ENCODE peak calls at places on chromosome 14, in eight cellular contexts. One of them, this sample, is unnamed.

GRCh38 chr14:103908580-103908979 is 19.7 kb upstream of the TDRD9 start:
- DNase-seq in HFF-Myc: no peak
- DNase-seq in stimulated activated CD8-positive, alpha-beta memory T cell treated with anti-CD3 and anti-CD28 coated beads, Interleukin-7, amount 100 ng/mL, for 1 hour: no peak
- DNase-seq in stimulated activated CD4-positive, alpha-beta T cell treated with anti-CD3 and anti-CD28 coated beads, Interleukin-1b, Interleukin-23, amount 100 ng/mL, for 1 hour: no peak
- DNase-seq in activated T-helper 1 cell treated with anti-CD3 and anti-CD28 coated beads, Interleukin-12 subunit alpha, Interleukin-12 subunit beta, Interleukin-2, Interleukin-4 antibody, amounts not matched to agents 30 ng/mL and 10 ng/mL and 1 ng/mL, durations not matched to agents 14 hours and 24 hours and 36 hours: no peak
- DNase-seq in aorta: no peak
- DNase-seq in B cell: no peak
- DNase-seq in ELF-1: no peak
- DNase-seq in this sample: no peak

GRCh38 chr14:39169541-39169900 is 612 bp downstream of the TRAPPC6B start:
- DNase-seq in HFF-Myc: no peak
- DNase-seq in stimulated activated CD8-positive, alpha-beta memory T cell treated with anti-CD3 and anti-CD28 coated beads, Interleukin-7, amount 100 ng/mL, for 1 hour: no peak
- DNase-seq in stimulated activated CD4-positive, alpha-beta T cell treated with anti-CD3 and anti-CD28 coated beads, Interleukin-1b, Interleukin-23, amount 100 ng/mL, for 1 hour: no peak
- DNase-seq in activated T-helper 1 cell treated with anti-CD3 and anti-CD28 coated beads, Interleukin-12 subunit alpha, Interleukin-12 subunit beta, Interleukin-2, Interleukin-4 antibody, amounts not matched to agents 30 ng/mL and 10 ng/mL and 1 ng/mL, durations not matched to agents 14 hours and 24 hours and 36 hours: no peak
- DNase-seq in aorta: no peak
- DNase-seq in B cell: no peak
- DNase-seq in ELF-1: no peak
- DNase-seq in this sample: no peak

GRCh38 chr14:57380935-57381334 is 9.5 kb upstream of the NAA30 start:
- DNase-seq in HFF-Myc: no peak
- DNase-seq in stimulated activated CD8-positive, alpha-beta memory T cell treated with anti-CD3 and anti-CD28 coated beads, Interleukin-7, amount 100 ng/mL, for 1 hour: no peak
- DNase-seq in stimulated activated CD4-positive, alpha-beta T cell treated with anti-CD3 and anti-CD28 coated beads, Interleukin-1b, Interleukin-23, amount 100 ng/mL, for 1 hour: no peak
- DNase-seq in activated T-helper 1 cell treated with anti-CD3 and anti-CD28 coated beads, Interleukin-12 subunit alpha, Interleukin-12 subunit beta, Interleukin-2, Interleukin-4 antibody, amounts not matched to agents 30 ng/mL and 10 ng/mL and 1 ng/mL, durations not matched to agents 14 hours and 24 hours and 36 hours: no peak
- DNase-seq in aorta: no peak
- DNase-seq in B cell: no peak
- DNase-seq in ELF-1: no peak
- DNase-seq in this sample: no peak

GRCh38 chr14:97219356-97220017 is 422.3 kb downstream of the VRK1 start:
- DNase-seq in HFF-Myc: no peak
- DNase-seq in stimulated activated CD8-positive, alpha-beta memory T cell treated with anti-CD3 and anti-CD28 coated beads, Interleukin-7, amount 100 ng/mL, for 1 hour: no peak
- DNase-seq in stimulated activated CD4-positive, alpha-beta T cell treated with anti-CD3 and anti-CD28 coated beads, Interleukin-1b, Interleukin-23, amount 100 ng/mL, for 1 hour: no peak
- DNase-seq in activated T-helper 1 cell treated with anti-CD3 and anti-CD28 coated beads, Interleukin-12 subunit alpha, Interleukin-12 subunit beta, Interleukin-2, Interleukin-4 antibody, amounts not matched to agents 30 ng/mL and 10 ng/mL and 1 ng/mL, durations not matched to agents 14 hours and 24 hours and 36 hours: no peak
- DNase-seq in aorta: no peak
- DNase-seq in B cell: no peak
- DNase-seq in ELF-1: peak; percentile 12
- DNase-seq in this sample: no peak

GRCh38 chr14:92993302-92993701 is 70.4 kb downstream of the CHGA start:
- DNase-seq in HFF-Myc: no peak
- DNase-seq in stimulated activated CD8-positive, alpha-beta memory T cell treated with anti-CD3 and anti-CD28 coated beads, Interleukin-7, amount 100 ng/mL, for 1 hour: no peak
- DNase-seq in stimulated activated CD4-positive, alpha-beta T cell treated with anti-CD3 and anti-CD28 coated beads, Interleukin-1b, Interleukin-23, amount 100 ng/mL, for 1 hour: no peak
- DNase-seq in activated T-helper 1 cell treated with anti-CD3 and anti-CD28 coated beads, Interleukin-12 subunit alpha, Interleukin-12 subunit beta, Interleukin-2, Interleukin-4 antibody, amounts not matched to agents 30 ng/mL and 10 ng/mL and 1 ng/mL, durations not matched to agents 14 hours and 24 hours and 36 hours: no peak
- DNase-seq in aorta: no peak
- DNase-seq in B cell: no peak
- DNase-seq in ELF-1: no peak
- DNase-seq in this sample: no peak

GRCh38 chr14:71764701-71765347 is 167.4 kb upstream of the RGS6 start:
- DNase-seq in HFF-Myc: no peak
- DNase-seq in stimulated activated CD8-positive, alpha-beta memory T cell treated with anti-CD3 and anti-CD28 coated beads, Interleukin-7, amount 100 ng/mL, for 1 hour: no peak
- DNase-seq in stimulated activated CD4-positive, alpha-beta T cell treated with anti-CD3 and anti-CD28 coated beads, Interleukin-1b, Interleukin-23, amount 100 ng/mL, for 1 hour: no peak
- DNase-seq in activated T-helper 1 cell treated with anti-CD3 and anti-CD28 coated beads, Interleukin-12 subunit alpha, Interleukin-12 subunit beta, Interleukin-2, Interleukin-4 antibody, amounts not matched to agents 30 ng/mL and 10 ng/mL and 1 ng/mL, durations not matched to agents 14 hours and 24 hours and 36 hours: no peak
- DNase-seq in aorta: no peak
- DNase-seq in B cell: no peak
- DNase-seq in ELF-1: no peak
- DNase-seq in this sample: no peak

GRCh38 chr14:33754264-33754663 is 196.6 kb downstream of the EGLN3 start:
- DNase-seq in HFF-Myc: no peak
- DNase-seq in stimulated activated CD8-positive, alpha-beta memory T cell treated with anti-CD3 and anti-CD28 coated beads, Interleukin-7, amount 100 ng/mL, for 1 hour: no peak
- DNase-seq in stimulated activated CD4-positive, alpha-beta T cell treated with anti-CD3 and anti-CD28 coated beads, Interleukin-1b, Interleukin-23, amount 100 ng/mL, for 1 hour: no peak
- DNase-seq in activated T-helper 1 cell treated with anti-CD3 and anti-CD28 coated beads, Interleukin-12 subunit alpha, Interleukin-12 subunit beta, Interleukin-2, Interleukin-4 antibody, amounts not matched to agents 30 ng/mL and 10 ng/mL and 1 ng/mL, durations not matched to agents 14 hours and 24 hours and 36 hours: no peak
- DNase-seq in aorta: no peak
- DNase-seq in B cell: no peak
- DNase-seq in ELF-1: peak; percentile 46
- DNase-seq in this sample: no peak

GRCh38 chr14:99679111-99679510 is 5.0 kb upstream of the CYP46A1 start:
- DNase-seq in HFF-Myc: no peak
- DNase-seq in stimulated activated CD8-positive, alpha-beta memory T cell treated with anti-CD3 and anti-CD28 coated beads, Interleukin-7, amount 100 ng/mL, for 1 hour: no peak
- DNase-seq in stimulated activated CD4-positive, alpha-beta T cell treated with anti-CD3 and anti-CD28 coated beads, Interleukin-1b, Interleukin-23, amount 100 ng/mL, for 1 hour: no peak
- DNase-seq in activated T-helper 1 cell treated with anti-CD3 and anti-CD28 coated beads, Interleukin-12 subunit alpha, Interleukin-12 subunit beta, Interleukin-2, Interleukin-4 antibody, amounts not matched to agents 30 ng/mL and 10 ng/mL and 1 ng/mL, durations not matched to agents 14 hours and 24 hours and 36 hours: no peak
- DNase-seq in aorta: peak; percentile 25
- DNase-seq in B cell: no peak
- DNase-seq in ELF-1: no peak
- DNase-seq in this sample: no peak

GRCh38 chr14:105845725-105846309 is 319.4 kb downstream of the TMEM121 start:
- DNase-seq in HFF-Myc: no peak
- DNase-seq in stimulated activated CD8-positive, alpha-beta memory T cell treated with anti-CD3 and anti-CD28 coated beads, Interleukin-7, amount 100 ng/mL, for 1 hour: no peak
- DNase-seq in stimulated activated CD4-positive, alpha-beta T cell treated with anti-CD3 and anti-CD28 coated beads, Interleukin-1b, Interleukin-23, amount 100 ng/mL, for 1 hour: no peak
- DNase-seq in activated T-helper 1 cell treated with anti-CD3 and anti-CD28 coated beads, Interleukin-12 subunit alpha, Interleukin-12 subunit beta, Interleukin-2, Interleukin-4 antibody, amounts not matched to agents 30 ng/mL and 10 ng/mL and 1 ng/mL, durations not matched to agents 14 hours and 24 hours and 36 hours: no peak
- DNase-seq in aorta: no peak
- DNase-seq in B cell: peak; percentile 10
- DNase-seq in ELF-1: no peak
- DNase-seq in this sample: no peak

GRCh38 chr14:35213143-35213788 is 78.9 kb upstream of the PSMA6 start:
- DNase-seq in HFF-Myc: no peak
- DNase-seq in stimulated activated CD8-positive, alpha-beta memory T cell treated with anti-CD3 and anti-CD28 coated beads, Interleukin-7, amount 100 ng/mL, for 1 hour: no peak
- DNase-seq in stimulated activated CD4-positive, alpha-beta T cell treated with anti-CD3 and anti-CD28 coated beads, Interleukin-1b, Interleukin-23, amount 100 ng/mL, for 1 hour: no peak
- DNase-seq in activated T-helper 1 cell treated with anti-CD3 and anti-CD28 coated beads, Interleukin-12 subunit alpha, Interleukin-12 subunit beta, Interleukin-2, Interleukin-4 antibody, amounts not matched to agents 30 ng/mL and 10 ng/mL and 1 ng/mL, durations not matched to agents 14 hours and 24 hours and 36 hours: no peak
- DNase-seq in aorta: no peak
- DNase-seq in B cell: no peak
- DNase-seq in ELF-1: no peak
- DNase-seq in this sample: no peak

GRCh38 chr14:101174980-101175606 is 271.6 kb upstream of the RTL1 start:
- DNase-seq in HFF-Myc: no peak
- DNase-seq in stimulated activated CD8-positive, alpha-beta memory T cell treated with anti-CD3 and anti-CD28 coated beads, Interleukin-7, amount 100 ng/mL, for 1 hour: no peak
- DNase-seq in stimulated activated CD4-positive, alpha-beta T cell treated with anti-CD3 and anti-CD28 coated beads, Interleukin-1b, Interleukin-23, amount 100 ng/mL, for 1 hour: no peak
- DNase-seq in activated T-helper 1 cell treated with anti-CD3 and anti-CD28 coated beads, Interleukin-12 subunit alpha, Interleukin-12 subunit beta, Interleukin-2, Interleukin-4 antibody, amounts not matched to agents 30 ng/mL and 10 ng/mL and 1 ng/mL, durations not matched to agents 14 hours and 24 hours and 36 hours: no peak
- DNase-seq in aorta: no peak
- DNase-seq in B cell: no peak
- DNase-seq in ELF-1: no peak
- DNase-seq in this sample: no peak

GRCh38 chr14:54836231-54836630 is 66.4 kb downstream of the GCH1 start:
- DNase-seq in HFF-Myc: no peak
- DNase-seq in stimulated activated CD8-positive, alpha-beta memory T cell treated with anti-CD3 and anti-CD28 coated beads, Interleukin-7, amount 100 ng/mL, for 1 hour: no peak
- DNase-seq in stimulated activated CD4-positive, alpha-beta T cell treated with anti-CD3 and anti-CD28 coated beads, Interleukin-1b, Interleukin-23, amount 100 ng/mL, for 1 hour: no peak
- DNase-seq in activated T-helper 1 cell treated with anti-CD3 and anti-CD28 coated beads, Interleukin-12 subunit alpha, Interleukin-12 subunit beta, Interleukin-2, Interleukin-4 antibody, amounts not matched to agents 30 ng/mL and 10 ng/mL and 1 ng/mL, durations not matched to agents 14 hours and 24 hours and 36 hours: no peak
- DNase-seq in aorta: no peak
- DNase-seq in B cell: no peak
- DNase-seq in ELF-1: no peak
- DNase-seq in this sample: no peak

GRCh38 chr14:105473033-105473676 is 1.5 kb upstream of the CRIP2 start:
- DNase-seq in HFF-Myc: no peak
- DNase-seq in stimulated activated CD8-positive, alpha-beta memory T cell treated with anti-CD3 and anti-CD28 coated beads, Interleukin-7, amount 100 ng/mL, for 1 hour: no peak
- DNase-seq in stimulated activated CD4-positive, alpha-beta T cell treated with anti-CD3 and anti-CD28 coated beads, Interleukin-1b, Interleukin-23, amount 100 ng/mL, for 1 hour: no peak
- DNase-seq in activated T-helper 1 cell treated with anti-CD3 and anti-CD28 coated beads, Interleukin-12 subunit alpha, Interleukin-12 subunit beta, Interleukin-2, Interleukin-4 antibody, amounts not matched to agents 30 ng/mL and 10 ng/mL and 1 ng/mL, durations not matched to agents 14 hours and 24 hours and 36 hours: no peak
- DNase-seq in aorta: peak; percentile 81
- DNase-seq in B cell: no peak
- DNase-seq in ELF-1: no peak
- DNase-seq in this sample: no peak

GRCh38 chr14:106442857-106443256 is 916.5 kb downstream of the TMEM121 start:
- DNase-seq in HFF-Myc: no peak
- DNase-seq in stimulated activated CD8-positive, alpha-beta memory T cell treated with anti-CD3 and anti-CD28 coated beads, Interleukin-7, amount 100 ng/mL, for 1 hour: no peak
- DNase-seq in stimulated activated CD4-positive, alpha-beta T cell treated with anti-CD3 and anti-CD28 coated beads, Interleukin-1b, Interleukin-23, amount 100 ng/mL, for 1 hour: no peak
- DNase-seq in activated T-helper 1 cell treated with anti-CD3 and anti-CD28 coated beads, Interleukin-12 subunit alpha, Interleukin-12 subunit beta, Interleukin-2, Interleukin-4 antibody, amounts not matched to agents 30 ng/mL and 10 ng/mL and 1 ng/mL, durations not matched to agents 14 hours and 24 hours and 36 hours: peak; percentile 14
- DNase-seq in aorta: no peak
- DNase-seq in B cell: peak; percentile 57
- DNase-seq in ELF-1: no peak
- DNase-seq in this sample: peak; percentile 79

GRCh38 chr14:77268989-77269595 is 1.9 kb downstream of the NGB start:
- DNase-seq in HFF-Myc: no peak
- DNase-seq in stimulated activated CD8-positive, alpha-beta memory T cell treated with anti-CD3 and anti-CD28 coated beads, Interleukin-7, amount 100 ng/mL, for 1 hour: no peak
- DNase-seq in stimulated activated CD4-positive, alpha-beta T cell treated with anti-CD3 and anti-CD28 coated beads, Interleukin-1b, Interleukin-23, amount 100 ng/mL, for 1 hour: no peak
- DNase-seq in activated T-helper 1 cell treated with anti-CD3 and anti-CD28 coated beads, Interleukin-12 subunit alpha, Interleukin-12 subunit beta, Interleukin-2, Interleukin-4 antibody, amounts not matched to agents 30 ng/mL and 10 ng/mL and 1 ng/mL, durations not matched to agents 14 hours and 24 hours and 36 hours: no peak
- DNase-seq in aorta: no peak
- DNase-seq in B cell: no peak
- DNase-seq in ELF-1: peak; percentile 22
- DNase-seq in this sample: no peak

GRCh38 chr14:26794731-26795130 is 196.9 kb upstream of the NOVA1 start:
- DNase-seq in HFF-Myc: no peak
- DNase-seq in stimulated activated CD8-positive, alpha-beta memory T cell treated with anti-CD3 and anti-CD28 coated beads, Interleukin-7, amount 100 ng/mL, for 1 hour: no peak
- DNase-seq in stimulated activated CD4-positive, alpha-beta T cell treated with anti-CD3 and anti-CD28 coated beads, Interleukin-1b, Interleukin-23, amount 100 ng/mL, for 1 hour: no peak
- DNase-seq in activated T-helper 1 cell treated with anti-CD3 and anti-CD28 coated beads, Interleukin-12 subunit alpha, Interleukin-12 subunit beta, Interleukin-2, Interleukin-4 antibody, amounts not matched to agents 30 ng/mL and 10 ng/mL and 1 ng/mL, durations not matched to agents 14 hours and 24 hours and 36 hours: no peak
- DNase-seq in aorta: no peak
- DNase-seq in B cell: no peak
- DNase-seq in ELF-1: no peak
- DNase-seq in this sample: no peak

GRCh38 chr14:37658174-37658573 is 62.7 kb downstream of the TTC6 start:
- DNase-seq in HFF-Myc: no peak
- DNase-seq in stimulated activated CD8-positive, alpha-beta memory T cell treated with anti-CD3 and anti-CD28 coated beads, Interleukin-7, amount 100 ng/mL, for 1 hour: no peak
- DNase-seq in stimulated activated CD4-positive, alpha-beta T cell treated with anti-CD3 and anti-CD28 coated beads, Interleukin-1b, Interleukin-23, amount 100 ng/mL, for 1 hour: no peak
- DNase-seq in activated T-helper 1 cell treated with anti-CD3 and anti-CD28 coated beads, Interleukin-12 subunit alpha, Interleukin-12 subunit beta, Interleukin-2, Interleukin-4 antibody, amounts not matched to agents 30 ng/mL and 10 ng/mL and 1 ng/mL, durations not matched to agents 14 hours and 24 hours and 36 hours: no peak
- DNase-seq in aorta: no peak
- DNase-seq in B cell: no peak
- DNase-seq in ELF-1: no peak
- DNase-seq in this sample: no peak

GRCh38 chr14:68950111-68950510 is 29.0 kb downstream of the ACTN1 start:
- DNase-seq in HFF-Myc: no peak
- DNase-seq in stimulated activated CD8-positive, alpha-beta memory T cell treated with anti-CD3 and anti-CD28 coated beads, Interleukin-7, amount 100 ng/mL, for 1 hour: no peak
- DNase-seq in stimulated activated CD4-positive, alpha-beta T cell treated with anti-CD3 and anti-CD28 coated beads, Interleukin-1b, Interleukin-23, amount 100 ng/mL, for 1 hour: no peak
- DNase-seq in activated T-helper 1 cell treated with anti-CD3 and anti-CD28 coated beads, Interleukin-12 subunit alpha, Interleukin-12 subunit beta, Interleukin-2, Interleukin-4 antibody, amounts not matched to agents 30 ng/mL and 10 ng/mL and 1 ng/mL, durations not matched to agents 14 hours and 24 hours and 36 hours: no peak
- DNase-seq in aorta: peak; percentile 52
- DNase-seq in B cell: no peak
- DNase-seq in ELF-1: no peak
- DNase-seq in this sample: no peak

GRCh38 chr14:70188608-70189540 is at the start of gene SLC8A3:
- DNase-seq in HFF-Myc: no peak
- DNase-seq in stimulated activated CD8-positive, alpha-beta memory T cell treated with anti-CD3 and anti-CD28 coated beads, Interleukin-7, amount 100 ng/mL, for 1 hour: no peak
- DNase-seq in stimulated activated CD4-positive, alpha-beta T cell treated with anti-CD3 and anti-CD28 coated beads, Interleukin-1b, Interleukin-23, amount 100 ng/mL, for 1 hour: no peak
- DNase-seq in activated T-helper 1 cell treated with anti-CD3 and anti-CD28 coated beads, Interleukin-12 subunit alpha, Interleukin-12 subunit beta, Interleukin-2, Interleukin-4 antibody, amounts not matched to agents 30 ng/mL and 10 ng/mL and 1 ng/mL, durations not matched to agents 14 hours and 24 hours and 36 hours: no peak
- DNase-seq in aorta: no peak
- DNase-seq in B cell: peak; percentile 59
- DNase-seq in ELF-1: peak; percentile 62
- DNase-seq in this sample: no peak

GRCh38 chr14:68248481-68249255 is 429.1 kb downstream of the RAD51B start:
- DNase-seq in HFF-Myc: peak; percentile 81
- DNase-seq in stimulated activated CD8-positive, alpha-beta memory T cell treated with anti-CD3 and anti-CD28 coated beads, Interleukin-7, amount 100 ng/mL, for 1 hour: no peak
- DNase-seq in stimulated activated CD4-positive, alpha-beta T cell treated with anti-CD3 and anti-CD28 coated beads, Interleukin-1b, Interleukin-23, amount 100 ng/mL, for 1 hour: no peak
- DNase-seq in activated T-helper 1 cell treated with anti-CD3 and anti-CD28 coated beads, Interleukin-12 subunit alpha, Interleukin-12 subunit beta, Interleukin-2, Interleukin-4 antibody, amounts not matched to agents 30 ng/mL and 10 ng/mL and 1 ng/mL, durations not matched to agents 14 hours and 24 hours and 36 hours: no peak
- DNase-seq in aorta: peak; percentile 57
- DNase-seq in B cell: peak; percentile 49
- DNase-seq in ELF-1: peak; percentile 47
- DNase-seq in this sample: peak; percentile 32